ENCODE peak calls at places on chromosomes 6 and 20, in nine cellular contexts. E is foreskin fibroblast; L is CD8-positive, alpha-beta T cell; D is neural progenitor cell; N is ovary; J is heart left ventricle; O is testis; B is cardiac muscle cell; X is left ventricle myocardium inferior. C is an unnamed sample.

GRCh38 chr6:92906385-92906784 is 513.0 kb downstream of the EPHA7 start:
- DNase-seq in J (no peak), B (no peak), E (no peak), O (no peak), X (no peak), L (no peak), N (no peak), D (no peak), C (no peak)

GRCh38 chr20:17648782-17649730 is 33.0 kb downstream of the RRBP1 start:
- DNase-seq in O (no peak), E (no peak), J (no peak), X (no peak), L (peak; percentile 42), D (peak; percentile 62), N (peak; percentile 36), B (no peak), C (no peak)

GRCh38 chr6:111805511-111806181 is 67.6 kb downstream of the FYN start:
- DNase-seq in J (no peak), O (no peak), L (peak; percentile 60), B (peak; percentile 63), D (peak; percentile 24), X (no peak), N (no peak), E (peak; percentile 66), C (no peak)

GRCh38 chr6:10567256-10568041 is 46.3 kb downstream of the GCNT2 start:
- DNase-seq in L (no peak), B (no peak), X (no peak), N (no peak), J (no peak), O (no peak), D (no peak), E (no peak), C (no peak)

GRCh38 chr20:38255389-38255788 is 5.1 kb downstream of the KIAA1755 start:
- DNase-seq in L (no peak), B (peak; percentile 39), X (no peak), E (peak; percentile 61), D (no peak), N (no peak), O (peak; percentile 59), J (no peak), C (no peak)

GRCh38 chr20:59747671-59748515 is 143.6 kb downstream of the PHACTR3 start:
- DNase-seq in O (no peak), L (no peak), N (no peak), X (no peak), E (no peak), D (no peak), B (no peak), J (no peak), C (no peak)

GRCh38 chr6:165055231-165055630 is 254.2 kb downstream of the C6orf118 start:
- DNase-seq in X (no peak), O (no peak), N (no peak), J (no peak), L (no peak), E (no peak), D (peak; percentile 3), B (peak; percentile 1), C (no peak)

GRCh38 chr20:35395728-35396127 is 16.0 kb downstream of the UQCC1 start:
- DNase-seq in L (no peak), B (peak; percentile 87), D (no peak), X (no peak), O (no peak), J (no peak), N (no peak), E (peak; percentile 49), C (no peak)

DNA sequence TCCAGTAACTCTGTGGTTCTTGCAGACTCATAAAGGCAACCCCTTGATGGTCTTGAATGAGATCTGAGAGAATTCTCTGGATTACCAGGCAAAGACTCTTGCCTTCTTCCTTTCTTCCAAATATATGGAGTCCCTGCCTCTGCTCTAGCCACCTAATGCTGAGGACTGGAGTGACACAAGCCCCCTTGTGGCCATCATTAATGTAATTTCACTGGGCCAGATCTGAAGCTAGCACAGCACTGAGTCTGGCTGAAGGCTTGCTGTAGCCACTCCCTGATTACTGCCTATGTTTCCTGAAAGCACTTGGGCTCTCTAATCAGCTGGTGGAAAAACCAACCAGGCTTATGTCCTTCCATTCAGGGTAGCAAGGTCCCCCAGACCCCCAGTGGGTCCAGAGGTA is 559.3 kb upstream of the IRAK1BP1 start:
- DNase-seq in N (no peak), D (peak; percentile 47), X (no peak), O (no peak), J (no peak), L (no peak), E (no peak), B (no peak), C (no peak)
- TF ChIP-seq CTCF in N (no peak), D (peak; percentile 42), X (no peak), O (no peak), J (no peak), L (no peak), E (no peak), B (no peak), C (no peak)

DNA sequence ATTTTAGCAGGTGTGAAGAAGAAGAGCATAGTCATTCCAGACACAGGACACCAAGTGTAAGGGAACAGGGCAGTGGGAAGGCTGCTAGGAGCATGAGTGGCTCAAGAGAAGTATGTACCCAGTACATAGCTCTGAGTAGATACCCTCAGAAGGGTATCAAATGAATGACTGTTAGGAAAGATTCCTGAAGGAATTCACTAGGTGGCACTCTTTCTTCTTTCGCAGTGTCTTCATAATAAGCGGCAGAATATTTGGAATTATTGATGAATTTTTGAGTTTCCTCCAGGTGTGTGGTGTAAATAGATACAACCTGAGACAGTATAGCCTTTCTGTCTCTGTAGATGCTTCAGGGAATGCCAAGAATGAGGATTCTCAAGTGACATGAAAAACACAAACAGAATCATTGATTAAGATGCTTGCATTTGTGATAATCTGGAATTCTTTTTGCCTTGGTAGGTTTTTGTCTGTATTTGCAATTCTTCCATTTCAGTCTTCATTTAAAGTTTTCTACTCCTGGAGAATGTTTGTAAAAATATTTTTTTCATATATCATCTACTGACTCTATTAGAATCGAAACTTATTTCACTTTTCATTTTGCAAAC is 264.3 kb upstream of the RIMS1 start:
- DNase-seq in O (no peak), L (no peak), B (peak; percentile 13), X (no peak), N (no peak), E (no peak), D (peak; percentile 19), J (no peak), C (no peak)
- TF ChIP-seq CTCF in O (no peak), L (no peak), B (peak; percentile 55), X (peak; percentile 45), N (no peak), E (peak; percentile 54), D (peak; percentile 60), J (no peak), C (no peak)

DNA sequence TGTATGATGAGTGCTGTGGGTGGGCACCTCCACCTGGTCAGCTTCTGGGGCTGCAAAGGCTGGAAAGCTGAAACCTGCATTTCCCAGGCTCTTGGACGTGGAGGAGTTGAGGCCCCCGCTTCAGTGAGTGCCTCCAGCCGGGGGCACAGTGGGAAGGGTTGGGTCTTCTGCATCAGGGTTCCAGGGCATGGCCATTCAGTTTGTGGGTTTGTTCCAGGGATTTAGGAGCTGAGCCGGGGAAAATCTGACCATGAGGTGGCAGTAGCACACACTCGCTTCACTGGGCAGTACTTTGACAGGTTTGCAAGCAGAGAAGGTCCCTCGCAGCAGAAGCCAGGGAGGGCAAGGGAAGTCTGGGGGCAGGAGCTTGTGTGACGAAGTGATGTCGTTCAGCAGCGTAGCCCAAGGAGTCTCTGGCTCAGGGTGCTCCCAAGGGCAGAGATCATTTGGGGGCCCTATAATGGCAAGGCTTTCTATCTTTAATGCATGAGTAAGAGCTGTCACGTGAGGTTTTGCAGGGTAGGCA is 69.5 kb upstream of the SULF2 start:
- DNase-seq in L (no peak), D (peak; percentile 68), O (peak; percentile 67), B (peak; percentile 79), J (no peak), N (no peak), X (no peak), E (peak; percentile 52), C (no peak)
- TF ChIP-seq CTCF in L (no peak), D (peak; percentile 64), O (no peak), B (peak; percentile 61), J (no peak), N (no peak), X (peak; percentile 47), E (peak; percentile 35), C (no peak)

GRCh38 chr6:96832780-96833179 is 4.5 kb downstream of the GPR63 start:
- DNase-seq in J (no peak), N (no peak), O (no peak), E (no peak), D (no peak), L (no peak), X (no peak), B (no peak), C (no peak)
- TF ChIP-seq CTCF in J (no peak), N (no peak), O (no peak), E (no peak), D (no peak), L (no peak), X (no peak), B (no peak), C (no peak)

GRCh38 chr20:50794846-50795634 is at the start of gene BCAS4:
- DNase-seq in O (peak; percentile 79), J (peak; percentile 65), D (peak; percentile 95), X (peak; percentile 66), E (peak; percentile 95), B (peak; percentile 85), N (peak; percentile 84), L (peak; percentile 80), C (peak; percentile 61)
- TF ChIP-seq CTCF in O (peak; percentile 96), J (peak; percentile 71), D (peak; percentile 72), X (peak; percentile 88), E (no peak), B (peak; percentile 65), N (peak; percentile 97), L (peak; percentile 70), C (peak; percentile 82)